ENCODE peak calls at places on chromosomes 6 and 20, in four cellular contexts. O, W, M and K are unnamed samples.

GRCh38 chr20:37396520-37397075 is 50.7 kb downstream of the SRC start:
- DNase-seq in O (peak), M (no peak), W (no peak), K (peak)

GRCh38 chr6:55239099-55239498 is 64.8 kb downstream of the HCRTR2 start:
- DNase-seq in M (no peak), O (no peak), W (no peak), K (no peak)

GRCh38 chr6:4668271-4669179 is 107.7 kb upstream of the CDYL start:
- DNase-seq in M (no peak), W (no peak), O (no peak), K (no peak)

GRCh38 chr6:33632603-33633039 is 11.5 kb downstream of the ITPR3 start:
- DNase-seq in W (peak), M (no peak), O (peak), K (peak)

GRCh38 chr6:128275030-128275429 is 245.4 kb downstream of the PTPRK start:
- DNase-seq in W (no peak), O (no peak), M (no peak), K (no peak)

GRCh38 chr6:157632821-157633220 is 190.2 kb upstream of the SNX9 start:
- DNase-seq in M (no peak), O (no peak), W (no peak), K (no peak)

GRCh38 chr6:97123112-97123511 is 159.9 kb downstream of the MMS22L start:
- DNase-seq in W (no peak), M (no peak), O (no peak), K (no peak)

GRCh38 chr6:144262470-144263369 is 22.4 kb upstream of the UTRN start:
- DNase-seq in O (no peak), M (no peak), W (no peak), K (peak)

GRCh38 chr6:45655630-45656422 is 278.1 kb upstream of the SUPT3H start:
- DNase-seq in W (no peak), M (no peak), O (no peak), K (no peak)

GRCh38 chr6:169841251-169841650 is 89.8 kb downstream of the ERMARD start:
- DNase-seq in M (no peak), O (no peak), W (no peak), K (no peak)

GRCh38 chr6:41092421-41093140 is 19.8 kb downstream of the NFYA start:
- DNase-seq in M (no peak), W (peak), O (no peak), K (no peak)

GRCh38 chr6:156791261-156791850 is 14.2 kb downstream of the ARID1B start:
- DNase-seq in O (peak), W (peak), M (peak), K (no peak)

GRCh38 chr6:107634147-107635057 is 144.5 kb downstream of the SOBP start:
- DNase-seq in O (no peak), M (no peak), W (no peak), K (peak)

GRCh38 chr6:90123796-90124195 is 172.8 kb downstream of the BACH2 start:
- DNase-seq in M (no peak), W (no peak), O (peak), K (no peak)

GRCh38 chr6:20633566-20634340 is 99.5 kb downstream of the CDKAL1 start:
- DNase-seq in W (no peak), O (no peak), M (no peak), K (no peak)

GRCh38 chr20:61731363-61732181 is 334.1 kb downstream of the TAF4 start:
- DNase-seq in W (no peak), O (no peak), M (no peak), K (no peak)

GRCh38 chr6:13765570-13765969 is 48.8 kb downstream of the MCUR1 start:
- DNase-seq in M (no peak), O (no peak), W (no peak), K (no peak)

GRCh38 chr6:87904041-87904440 is 143.6 kb upstream of the SPACA1 start:
- DNase-seq in O (no peak), W (no peak), M (no peak), K (no peak)

GRCh38 chr6:12535915-12536314 is 180.7 kb upstream of the PHACTR1 start:
- DNase-seq in W (no peak), O (no peak), M (no peak), K (no peak)

GRCh38 chr6:26125015-26125690 is 37.9 kb downstream of the HFE start:
- DNase-seq in M (no peak), W (no peak), O (no peak), K (no peak)

GRCh38 chr20:49320460-49320859 is 42.6 kb upstream of the ZNFX1 start:
- DNase-seq in M (no peak), W (peak), O (no peak), K (peak)

GRCh38 chr20:12318043-12318442 is 400.4 kb downstream of the BTBD3 start:
- DNase-seq in W (no peak), M (no peak), O (no peak), K (no peak)

GRCh38 chr20:22901164-22901563 is 133.9 kb upstream of the SSTR4 start:
- DNase-seq in W (no peak), O (no peak), M (no peak), K (no peak)

GRCh38 chr6:33314943-33315752 is 1.3 kb upstream of the TAPBP start:
- DNase-seq in W (no peak), M (no peak), O (peak), K (peak)

GRCh38 chr6:115460913-115461312 is 599.8 kb downstream of the FRK start:
- DNase-seq in W (no peak), O (no peak), M (no peak), K (no peak)

GRCh38 chr20:37071481-37071911 is 24.3 kb downstream of the RBL1 start:
- DNase-seq in W (no peak), O (no peak), M (peak), K (no peak)

GRCh38 chr6:105204768-105205167 is 25.0 kb upstream of the POPDC3 start:
- DNase-seq in W (no peak), M (no peak), O (no peak), K (no peak)

GRCh38 chr6:44572346-44572745 is 184.8 kb downstream of the CDC5L start:
- DNase-seq in M (no peak), O (no peak), W (no peak), K (no peak)

GRCh38 chr6:41405941-41406340 is 70.5 kb downstream of the NCR2 start:
- DNase-seq in O (no peak), M (no peak), W (no peak), K (no peak)

GRCh38 chr6:90397929-90398674 is 101.5 kb upstream of the BACH2 start:
- DNase-seq in O (peak), W (no peak), M (no peak), K (no peak)

GRCh38 chr20:17657898-17658647 is 24.0 kb downstream of the RRBP1 start:
- DNase-seq in M (no peak), W (no peak), O (no peak), K (no peak)

GRCh38 chr6:24918641-24919403 is 16.9 kb downstream of the RIPOR2 start:
- DNase-seq in W (no peak), M (no peak), O (no peak), K (peak)

GRCh38 chr20:37810027-37810426 is 92.9 kb upstream of the VSTM2L start:
- DNase-seq in W (no peak), M (no peak), O (no peak), K (no peak)

GRCh38 chr6:82877213-82878195 is 188.1 kb downstream of the UBE3D start:
- DNase-seq in M (no peak), O (no peak), W (no peak), K (no peak)

GRCh38 chr20:20946122-20946759 is 159.9 kb downstream of the LINC00237 start:
- DNase-seq in M (no peak), W (no peak), O (peak), K (no peak)

GRCh38 chr6:45988635-45989034 is 27.0 kb downstream of the CLIC5 start:
- DNase-seq in M (no peak), W (no peak), O (no peak), K (peak)

GRCh38 chr20:6061544-6061943 is 7.7 kb upstream of the LRRN4 start:
- DNase-seq in M (no peak), O (no peak), W (no peak), K (no peak)

GRCh38 chr6:105373481-105373880 is 29.4 kb downstream of the PREP start:
- DNase-seq in M (no peak), O (no peak), W (no peak), K (no peak)

GRCh38 chr20:5031206-5031557 is 29.9 kb upstream of the SLC23A2 start:
- DNase-seq in O (no peak), M (no peak), W (no peak), K (no peak)
- TF ChIP-seq ETV6 in O (no peak), M (no peak), W (no peak), K (no peak)

GRCh38 chr20:2757969-2758368 is 42.5 kb downstream of the CPXM1 start:
- DNase-seq in O (no peak), W (no peak), M (no peak), K (no peak)

GRCh38 chr20:2757001-2757400 is 43.4 kb downstream of the CPXM1 start:
- DNase-seq in M (no peak), O (no peak), W (no peak), K (no peak)

GRCh38 chr20:2755451-2756055 is 44.9 kb downstream of the CPXM1 start:
- DNase-seq in O (no peak), M (no peak), W (no peak), K (no peak)

GRCh38 chr20:2754426-2754825 is 46.0 kb downstream of the CPXM1 start:
- DNase-seq in O (no peak), M (no peak), W (no peak), K (no peak)

GRCh38 chr20:2756056-2756611 is 44.3 kb downstream of the CPXM1 start:
- DNase-seq in O (peak), W (peak), M (no peak), K (peak)
- TF ChIP-seq USF2 in O (no peak), W (no peak), M (no peak), K (no peak)

GRCh38 chr6:117169781-117170281 is 95.5 kb upstream of the VGLL2 start:
- DNase-seq in O (no peak), M (no peak), W (no peak), K (no peak)
- TF ChIP-seq CREB1 in O (no peak), M (no peak), W (no peak), K (no peak)

DNA sequence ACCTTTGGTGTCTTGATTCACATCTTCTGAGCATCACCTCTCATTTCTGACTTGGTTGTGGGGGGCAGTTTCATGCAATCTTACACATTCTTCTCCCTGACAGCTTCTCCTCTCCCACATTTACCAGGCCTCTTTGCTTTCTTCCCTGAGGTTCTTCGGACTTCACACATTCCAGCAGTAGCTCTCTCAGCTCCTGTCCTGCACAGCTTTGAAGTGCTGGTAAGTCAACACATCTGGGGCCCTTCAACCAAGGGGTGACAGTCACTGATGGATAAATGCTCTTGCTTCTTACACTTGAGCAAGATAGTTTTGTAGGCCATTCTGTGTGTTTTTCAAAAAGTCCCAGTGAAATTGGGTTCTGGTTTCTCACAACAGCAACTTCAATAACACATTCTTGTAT is 2.5 kb upstream of the SLC35B3 start:
- DNase-seq in W (peak), O (no peak), M (no peak), K (no peak)
- TF ChIP-seq ETV6 in W (no peak), O (no peak), M (no peak), K (no peak)

GRCh38 chr6:113630738-113631535 is 226.2 kb upstream of the MARCKS start:
- DNase-seq in M (peak), O (no peak), W (no peak), K (no peak)
- TF ChIP-seq USF2 in M (no peak), O (no peak), W (no peak), K (no peak)

DNA sequence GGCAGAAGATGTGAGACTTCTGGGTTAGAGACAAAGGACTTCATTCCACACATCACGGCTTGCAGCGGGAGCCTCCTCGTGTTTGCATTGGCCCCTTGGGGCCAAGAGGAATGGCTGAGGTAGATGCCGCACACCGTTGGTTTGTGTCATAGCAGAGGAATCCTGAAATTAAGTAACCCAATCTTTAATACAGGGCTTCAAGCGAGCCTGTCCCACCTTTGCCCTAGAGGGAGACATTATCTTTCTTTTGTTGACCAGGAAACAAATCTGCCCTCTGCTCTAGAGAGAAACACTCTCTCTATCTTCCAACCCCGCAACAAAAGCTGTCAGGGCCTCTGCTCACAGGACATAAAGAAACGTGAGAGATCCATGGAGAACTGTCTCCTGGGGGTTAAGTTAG is 277.6 kb upstream of the ZFP64 start:
- DNase-seq in M (no peak), O (no peak), W (no peak), K (no peak)
- TF ChIP-seq CREB1 in M (no peak), O (no peak), W (no peak), K (no peak)

DNA sequence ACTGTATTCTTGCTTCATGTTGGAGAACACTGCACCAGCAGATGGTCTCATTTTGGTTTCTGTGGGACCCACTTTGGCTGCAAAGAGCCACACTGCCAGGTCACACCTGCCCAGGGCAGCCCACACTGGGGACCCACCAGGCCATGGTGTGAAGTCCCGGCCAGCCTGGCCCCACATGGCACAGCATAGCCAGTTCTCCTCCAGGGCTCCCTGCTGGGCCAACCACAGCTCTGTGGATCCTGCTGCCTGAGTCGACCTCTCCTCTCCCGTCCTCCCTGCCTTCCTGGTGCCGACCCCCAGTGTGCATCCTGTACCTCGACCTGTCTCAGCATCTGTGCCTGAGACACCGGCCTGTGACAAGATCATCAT is 3.0 kb downstream of the ARFRP1 start:
- DNase-seq in W (no peak), M (no peak), O (peak), K (no peak)
- TF ChIP-seq ETV6 in W (no peak), M (no peak), O (no peak), K (no peak)

DNA sequence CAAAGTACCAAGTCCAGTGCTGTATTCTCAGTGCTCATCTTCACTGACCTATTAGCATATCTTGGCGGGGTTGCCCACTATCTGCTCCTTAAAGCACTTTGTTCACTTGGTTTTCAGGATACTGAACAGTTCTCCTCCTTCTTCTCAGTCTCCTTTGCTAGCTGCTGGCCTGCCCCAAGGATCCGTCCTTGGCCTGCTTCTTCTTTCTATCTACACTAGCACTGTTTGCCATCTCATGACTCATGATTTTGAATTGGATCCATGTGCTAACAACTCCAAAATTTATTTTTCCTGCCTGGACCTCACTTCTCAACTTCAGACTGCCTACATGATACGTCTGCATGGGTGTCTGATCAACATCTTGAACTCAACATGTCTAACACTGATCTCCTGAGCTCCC is 15.5 kb downstream of the TPD52L1 start:
- DNase-seq in W (no peak), M (no peak), O (no peak), K (no peak)
- TF ChIP-seq USF2 in W (no peak), M (no peak), O (no peak), K (no peak)

GRCh38 chr6:10896691-10897090 is 9.8 kb downstream of the SYCP2L start:
- DNase-seq in O (no peak), W (no peak), M (no peak), K (no peak)

GRCh38 chr6:10904015-10904414 is 17.2 kb downstream of the SYCP2L start:
- DNase-seq in O (no peak), W (no peak), M (no peak), K (no peak)

GRCh38 chr6:10901751-10902150 is 14.9 kb downstream of the SYCP2L start:
- DNase-seq in M (peak), W (no peak), O (no peak), K (no peak)
- TF ChIP-seq CREB1 in M (no peak), W (no peak), O (no peak), K (no peak)

DNA sequence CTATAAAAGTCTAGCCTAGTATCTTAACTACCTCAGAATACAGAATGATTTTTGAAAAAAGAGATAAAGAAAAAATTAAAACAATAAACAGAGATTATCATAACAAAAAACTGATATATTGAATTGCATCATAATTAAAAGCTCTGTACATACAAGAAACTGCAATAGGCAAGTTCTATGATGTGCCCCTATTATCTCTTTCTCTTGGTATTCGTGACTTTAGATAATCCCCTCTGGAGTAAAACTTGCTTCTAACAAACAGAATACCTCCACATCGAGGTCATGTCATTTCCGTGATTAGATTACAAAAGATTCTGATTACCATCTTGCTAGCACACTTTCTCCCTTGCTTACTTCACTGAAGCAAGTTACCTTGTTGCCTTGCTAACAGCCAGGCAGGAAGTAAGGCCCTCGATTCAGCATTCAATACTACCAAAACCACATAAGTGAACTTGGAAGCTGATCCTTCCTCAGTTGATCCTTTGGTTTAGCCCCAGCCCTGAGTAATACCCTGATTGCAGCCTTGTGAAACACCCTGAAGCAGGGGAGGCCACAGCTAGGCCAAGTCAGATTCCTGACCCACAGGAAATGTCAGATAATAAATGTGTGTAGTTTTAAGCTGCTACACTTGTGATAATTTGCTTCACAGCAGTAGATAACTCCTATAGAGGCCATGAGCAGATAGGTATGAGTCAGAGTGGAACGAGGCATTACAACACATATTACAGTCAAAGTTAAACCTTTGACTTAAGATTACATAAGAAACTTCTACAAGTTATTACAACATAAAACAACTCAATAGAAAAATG is 53.7 kb upstream of the TMX4 start:
- DNase-seq in W (peak), O (no peak), M (no peak), K (no peak)
- TF ChIP-seq ETV6 in W (no peak), O (no peak), M (no peak), K (no peak)